ENCODE peak calls at places on chromosomes 12 and 14, in nine cellular contexts. E is HepG2; U is heart right ventricle; J is left ventricle myocardium inferior; Z is esophagus muscularis mucosa; H is CD8-positive, alpha-beta T cell; M is gastrocnemius medialis; N is pancreas; Q is A549. K is an unnamed sample.

GRCh38 chr14:101554991-101555668 is 6.2 kb upstream of the DIO3 start:
- DNase-seq in E (peak), U (no peak), J (no peak), Z (no peak), H (no peak), M (no peak), N (peak), Q (no peak), K (no peak)

GRCh38 chr12:69905801-69906200 is 80.8 kb downstream of the MYRFL start:
- DNase-seq in E (no peak), U (no peak), J (no peak), Z (no peak), H (no peak), M (no peak), N (no peak), Q (no peak), K (no peak)

GRCh38 chr14:91354979-91355685 is 62.5 kb downstream of the CCDC88C start:
- DNase-seq in E (no peak), U (no peak), J (no peak), Z (no peak), H (peak), M (no peak), N (no peak), Q (no peak), K (no peak)

GRCh38 chr12:114668151-114668891 is 15.7 kb downstream of the TBX3 start:
- DNase-seq in E (peak), U (peak), J (peak), Z (no peak), H (no peak), M (peak), N (peak), Q (peak), K (peak)

GRCh38 chr12:41917827-41918445 is 226.7 kb downstream of the GXYLT1 start:
- DNase-seq in E (no peak), U (no peak), J (no peak), Z (no peak), H (no peak), M (peak), N (no peak), Q (no peak), K (no peak)

GRCh38 chr14:100754020-100754419 is 27.3 kb downstream of the DLK1 start:
- DNase-seq in E (peak), U (no peak), J (no peak), Z (no peak), H (no peak), M (no peak), N (no peak), Q (no peak), K (no peak)

GRCh38 chr12:57623385-57623784 is 9.6 kb downstream of the B4GALNT1 start:
- DNase-seq in E (no peak), U (no peak), J (no peak), Z (no peak), H (no peak), M (no peak), N (no peak), Q (no peak), K (no peak)

GRCh38 chr12:91111366-91112321 is at the start of gene LUM:
- DNase-seq in E (no peak), U (peak), J (peak), Z (no peak), H (no peak), M (peak), N (no peak), Q (no peak), K (no peak)

GRCh38 chr12:31346211-31346610 is 20.3 kb upstream of the SINHCAF start:
- DNase-seq in E (no peak), U (no peak), J (no peak), Z (no peak), H (no peak), M (no peak), N (no peak), Q (no peak), K (no peak)

GRCh38 chr12:10956085-10956484 is 17.0 kb upstream of the TAS2R14 start:
- DNase-seq in E (no peak), U (no peak), J (no peak), Z (no peak), H (no peak), M (no peak), N (no peak), Q (no peak), K (no peak)

GRCh38 chr12:91926810-91927209 is 218.8 kb downstream of the BTG1 start:
- DNase-seq in E (peak), U (no peak), J (no peak), Z (no peak), H (no peak), M (no peak), N (peak), Q (peak), K (peak)

GRCh38 chr14:96393292-96393691 is 1.4 kb downstream of the AK7 start:
- DNase-seq in E (no peak), U (no peak), J (no peak), Z (peak), H (no peak), M (no peak), N (no peak), Q (no peak), K (no peak)

GRCh38 chr14:96391293-96392118 is 422 bp upstream of the AK7 start:
- DNase-seq in E (peak), U (peak), J (peak), Z (peak), H (peak), M (peak), N (peak), Q (peak), K (peak)

GRCh38 chr14:96394047-96394815 is 2.3 kb downstream of the AK7 start:
- DNase-seq in E (no peak), U (no peak), J (no peak), Z (peak), H (no peak), M (no peak), N (no peak), Q (no peak), K (no peak)

GRCh38 chr14:96385385-96385784 is 6.5 kb upstream of the AK7 start:
- DNase-seq in E (no peak), U (no peak), J (no peak), Z (no peak), H (no peak), M (no peak), N (no peak), Q (no peak), K (no peak)

GRCh38 chr14:96390965-96391292 is 999 bp upstream of the AK7 start:
- DNase-seq in E (no peak), U (no peak), J (no peak), Z (no peak), H (no peak), M (no peak), N (no peak), Q (peak), K (no peak)
- H3K27ac ChIP-seq in E (no peak), U (peak), J (peak), Z (peak), H (peak), M (peak), N (peak), Q (peak), K (peak)

DNA sequence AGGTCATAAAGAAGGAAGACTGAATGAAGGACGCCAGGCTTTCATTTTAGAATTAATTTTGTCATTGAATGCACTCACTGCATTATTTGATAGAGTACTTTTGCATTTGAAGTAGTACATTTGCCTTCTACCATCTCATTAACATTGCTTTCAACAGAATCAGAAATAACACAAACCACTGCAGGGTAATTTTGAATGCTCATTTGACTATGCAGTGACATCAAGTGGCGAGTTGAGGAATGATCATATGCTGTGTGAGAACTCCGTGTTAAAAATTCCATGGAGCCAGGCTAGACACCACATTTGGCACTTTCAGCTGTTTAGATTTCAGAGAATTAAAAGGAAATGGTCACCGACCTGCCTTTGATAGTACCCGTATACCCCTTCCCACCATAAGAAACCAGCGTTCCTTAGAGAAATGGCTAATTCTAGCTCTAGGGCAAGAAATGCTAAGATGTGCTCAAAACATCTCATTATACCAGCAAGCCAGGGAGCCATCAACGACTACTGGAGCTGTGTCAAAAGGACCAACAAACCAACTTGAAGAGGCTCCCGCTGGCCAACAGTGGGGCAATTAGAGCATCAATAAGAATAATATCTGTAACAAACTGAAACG is 16.5 kb downstream of the HEBP1 start:
- DNase-seq in E (peak), U (no peak), J (no peak), Z (no peak), H (no peak), M (no peak), N (no peak), Q (peak), K (peak)
- TF ChIP-seq CTCF in E (peak), U (peak), J (peak), Z (peak), H (no peak), M (peak), N (peak), Q (peak), K (peak)

DNA sequence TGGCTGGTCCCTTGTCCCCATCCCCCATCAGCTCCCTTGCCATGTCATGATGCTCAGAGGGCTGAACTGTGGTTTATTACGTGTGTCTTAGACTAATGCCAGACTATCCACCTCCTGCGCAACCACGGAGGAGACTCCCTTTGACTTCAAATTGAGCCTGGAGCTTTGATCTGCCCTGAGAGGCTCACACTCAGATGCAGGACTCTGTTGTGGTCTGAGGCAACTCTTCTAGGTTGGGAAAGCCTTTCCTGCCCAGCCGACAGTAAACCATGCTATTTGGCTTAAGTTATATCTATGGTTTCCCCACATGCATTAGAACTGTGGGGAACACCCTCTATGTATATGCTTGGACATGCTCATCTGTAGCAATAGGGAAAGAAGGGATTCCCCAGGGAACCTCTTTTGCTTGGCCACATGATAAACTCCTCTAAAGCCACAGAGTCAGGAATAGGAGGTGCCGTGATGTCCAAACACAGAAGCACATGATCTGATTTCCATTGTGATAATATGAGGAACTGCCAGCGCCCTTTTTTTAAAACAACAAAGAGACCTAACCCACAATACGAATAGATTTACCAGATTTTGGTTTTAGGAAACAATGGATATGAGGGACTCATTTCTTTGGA is 11.1 kb upstream of the LGALS3 start:
- DNase-seq in E (no peak), U (no peak), J (no peak), Z (no peak), H (no peak), M (no peak), N (no peak), Q (no peak), K (no peak)
- H3K27ac ChIP-seq in E (no peak), U (peak), J (peak), Z (peak), H (no peak), M (peak), N (no peak), Q (no peak), K (peak)

GRCh38 chr14:63273717-63274673 is 44.7 kb downstream of the GPHB5 start:
- DNase-seq in E (no peak), U (no peak), J (peak), Z (no peak), H (no peak), M (peak), N (no peak), Q (no peak), K (no peak)
- TF ChIP-seq CTCF in E (no peak), U (no peak), J (no peak), Z (no peak), H (no peak), M (no peak), N (no peak), Q (no peak), K (no peak)

DNA sequence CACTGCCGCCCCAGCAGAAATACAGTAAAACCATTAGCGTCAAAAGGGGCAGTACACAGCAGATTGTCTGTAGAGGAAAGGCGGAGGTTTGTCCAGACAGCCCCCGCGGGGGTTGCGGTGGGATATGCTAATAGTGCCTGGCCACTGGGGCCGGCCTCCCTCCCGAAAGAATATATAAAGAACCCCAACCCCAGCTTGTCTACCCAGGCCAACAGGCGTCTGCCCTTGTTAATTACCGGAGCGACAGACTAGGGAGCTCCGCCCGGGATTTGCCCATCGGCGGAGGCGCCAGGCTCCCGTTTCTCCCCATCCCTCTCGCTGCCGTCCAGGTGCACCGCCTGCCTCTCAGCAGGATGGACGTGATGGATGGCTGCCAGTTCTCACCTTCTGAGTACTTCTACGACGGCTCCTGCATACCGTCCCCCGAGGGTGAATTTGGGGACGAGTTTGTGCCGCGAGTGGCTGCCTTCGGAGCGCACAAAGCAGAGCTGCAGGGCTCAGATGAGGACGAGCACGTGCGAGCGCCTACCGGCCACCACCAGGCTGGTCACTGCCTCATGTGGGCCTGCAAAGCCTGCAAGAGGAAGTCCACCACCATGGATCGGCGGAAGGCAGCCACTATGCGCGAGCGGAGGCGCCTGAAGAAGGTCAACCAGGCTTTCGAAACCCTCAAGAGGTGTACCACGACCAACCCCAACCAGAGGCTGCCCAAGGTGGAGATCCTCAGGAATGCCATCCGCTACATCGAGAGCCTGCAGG is at the start of gene MYF5:
- DNase-seq in E (no peak), U (no peak), J (no peak), Z (no peak), H (no peak), M (no peak), N (no peak), Q (no peak), K (no peak)
- H3K27ac ChIP-seq in E (no peak), U (no peak), J (no peak), Z (no peak), H (no peak), M (no peak), N (no peak), Q (no peak), K (no peak)

K was measured in RWPE1.